ENCODE peak calls at places on chromosome 17, in seven cellular contexts. One of them, this sample, is unnamed. For H3K4me1, the result is how much of the 10 kb centered on the place peaks cover.

GRCh38 chr17:78332991-78333390 is 26.9 kb downstream of the SOCS3 start:
- DNase-seq in right atrium auricular region: no peak
- DNase-seq in heart left ventricle: no peak
- DNase-seq in neuronal stem cell: no peak
- DNase-seq in aorta: no peak
- DNase-seq in sigmoid colon: no peak
- DNase-seq in fibroblast of lung: no peak
- DNase-seq in this sample: no peak

GRCh38 chr17:48012151-48012520 is 25.5 kb downstream of the COPZ2 start:
- DNase-seq in aorta: peak
- DNase-seq in heart left ventricle: no peak
- DNase-seq in sigmoid colon: no peak
- DNase-seq in neuronal stem cell: no peak
- DNase-seq in right atrium auricular region: no peak
- DNase-seq in fibroblast of lung: no peak
- DNase-seq in this sample: peak

GRCh38 chr17:36728030-36728991 is 126.9 kb downstream of the MRM1 start:
- DNase-seq in fibroblast of lung: no peak
- DNase-seq in heart left ventricle: no peak
- DNase-seq in aorta: no peak
- DNase-seq in neuronal stem cell: no peak
- DNase-seq in right atrium auricular region: no peak
- DNase-seq in sigmoid colon: no peak
- DNase-seq in this sample: no peak

GRCh38 chr17:43720311-43721060 is 38.1 kb downstream of the SOST start:
- DNase-seq in neuronal stem cell: peak
- DNase-seq in sigmoid colon: peak
- DNase-seq in heart left ventricle: peak
- DNase-seq in aorta: peak
- DNase-seq in fibroblast of lung: peak
- DNase-seq in right atrium auricular region: peak
- DNase-seq in this sample: peak

GRCh38 chr17:44038604-44039007 is 23.8 kb upstream of the TMEM101 start:
- DNase-seq in fibroblast of lung: no peak
- DNase-seq in right atrium auricular region: no peak
- DNase-seq in heart left ventricle: no peak
- DNase-seq in aorta: no peak
- DNase-seq in sigmoid colon: no peak
- DNase-seq in neuronal stem cell: no peak
- DNase-seq in this sample: no peak

GRCh38 chr17:66485272-66485947 is 183.0 kb downstream of the PRKCA start:
- DNase-seq in neuronal stem cell: no peak
- DNase-seq in fibroblast of lung: no peak
- DNase-seq in right atrium auricular region: no peak
- DNase-seq in heart left ventricle: no peak
- DNase-seq in aorta: no peak
- DNase-seq in sigmoid colon: no peak
- DNase-seq in this sample: peak

GRCh38 chr17:41967141-41967920 is 736 bp downstream of the CNP start:
- DNase-seq in sigmoid colon: peak
- DNase-seq in right atrium auricular region: no peak
- DNase-seq in heart left ventricle: no peak
- DNase-seq in fibroblast of lung: no peak
- DNase-seq in aorta: no peak
- DNase-seq in neuronal stem cell: no peak
- DNase-seq in this sample: no peak

GRCh38 chr17:81013642-81014041 is 21.3 kb upstream of the BAIAP2 start:
- DNase-seq in neuronal stem cell: no peak
- DNase-seq in heart left ventricle: no peak
- DNase-seq in aorta: no peak
- DNase-seq in sigmoid colon: no peak
- DNase-seq in fibroblast of lung: no peak
- DNase-seq in right atrium auricular region: no peak
- DNase-seq in this sample: no peak

GRCh38 chr17:44820631-44821196 is 9.4 kb downstream of the GJC1 start:
- DNase-seq in heart left ventricle: no peak
- DNase-seq in neuronal stem cell: no peak
- DNase-seq in aorta: no peak
- DNase-seq in right atrium auricular region: no peak
- DNase-seq in sigmoid colon: peak
- DNase-seq in fibroblast of lung: peak
- DNase-seq in this sample: no peak

DNA sequence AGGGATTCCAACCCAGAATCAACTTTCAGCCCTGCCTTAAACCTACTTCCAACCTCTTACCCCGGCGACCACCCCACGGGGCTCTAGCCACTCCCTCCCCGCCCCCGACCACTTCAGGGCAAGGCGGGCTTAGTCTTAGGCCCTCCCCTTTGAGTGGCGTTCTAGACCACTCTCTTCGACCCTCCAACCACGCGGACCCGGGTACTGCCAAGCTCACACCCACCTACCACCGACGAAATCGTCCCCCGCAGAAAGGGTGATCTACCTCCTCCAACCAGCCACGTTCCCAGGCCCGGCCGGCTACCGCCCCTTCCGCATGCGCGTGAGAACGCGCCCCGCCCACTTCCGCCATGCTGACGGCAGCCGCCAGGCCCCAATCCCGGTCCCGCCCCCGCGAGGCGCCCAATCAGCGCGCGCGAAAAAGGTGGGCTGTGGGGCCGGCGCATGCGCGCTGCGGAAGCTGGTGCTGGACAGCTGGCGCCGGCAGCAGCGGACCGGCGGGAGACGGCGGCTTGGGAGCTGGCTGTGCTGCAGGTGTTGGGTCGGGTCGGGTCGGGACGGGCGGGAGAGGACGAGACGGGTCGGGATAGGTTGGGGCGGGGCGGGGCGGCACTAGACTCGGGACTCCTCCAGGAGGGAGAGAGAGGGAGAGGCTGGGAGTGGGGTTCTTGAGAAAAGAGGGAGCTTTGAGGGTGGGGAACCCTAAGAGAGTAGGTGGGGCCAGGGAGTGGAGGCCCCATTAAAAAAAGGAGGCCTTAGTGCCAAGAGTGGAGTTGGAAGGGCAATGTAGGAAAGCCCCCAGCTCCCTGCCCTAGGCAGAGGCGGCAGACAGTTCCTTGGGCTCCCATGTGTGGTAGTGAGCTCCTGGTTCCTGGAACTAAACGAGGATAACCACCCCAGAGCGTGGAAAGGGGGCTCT is at the start of gene NAT9:
- DNase-seq in neuronal stem cell: peak
- DNase-seq in sigmoid colon: peak
- DNase-seq in heart left ventricle: peak
- DNase-seq in right atrium auricular region: peak
- DNase-seq in fibroblast of lung: peak
- DNase-seq in aorta: peak
- DNase-seq in this sample: peak
- H3K4me1 ChIP-seq in neuronal stem cell: under half
- H3K4me1 ChIP-seq in sigmoid colon: under half
- H3K4me1 ChIP-seq in heart left ventricle: under half
- H3K4me1 ChIP-seq in right atrium auricular region: under half
- H3K4me1 ChIP-seq in fibroblast of lung: under half
- H3K4me1 ChIP-seq in aorta: under half
- H3K4me1 ChIP-seq in this sample: under half

DNA sequence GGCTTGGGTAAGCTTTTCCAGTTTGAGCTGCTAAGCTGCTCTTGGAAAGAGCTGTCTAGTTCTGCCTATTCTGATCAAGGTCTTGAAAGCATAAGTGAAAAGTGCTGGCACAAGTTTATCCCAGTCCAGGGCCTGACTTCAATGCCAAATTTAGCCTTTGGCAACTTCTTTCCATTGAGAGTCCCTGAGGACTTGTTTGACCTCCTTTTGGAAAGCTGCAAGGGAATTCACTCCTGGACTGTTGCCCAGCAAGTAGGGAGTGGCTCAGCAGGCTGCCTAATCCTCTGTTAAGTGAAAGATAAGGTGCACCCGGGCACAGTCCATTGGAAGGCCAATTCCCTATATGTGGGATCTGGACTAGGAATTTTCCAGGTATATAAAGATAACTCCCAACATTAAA is 16.0 kb upstream of the TANC2 start:
- DNase-seq in heart left ventricle: peak
- DNase-seq in sigmoid colon: no peak
- DNase-seq in neuronal stem cell: no peak
- DNase-seq in right atrium auricular region: no peak
- DNase-seq in fibroblast of lung: peak
- DNase-seq in aorta: no peak
- DNase-seq in this sample: peak
- H3K4me1 ChIP-seq in heart left ventricle: under half
- H3K4me1 ChIP-seq in sigmoid colon: under half
- H3K4me1 ChIP-seq in neuronal stem cell: under half
- H3K4me1 ChIP-seq in right atrium auricular region: under half
- H3K4me1 ChIP-seq in fibroblast of lung: under half
- H3K4me1 ChIP-seq in aorta: under half
- H3K4me1 ChIP-seq in this sample: under half

DNA sequence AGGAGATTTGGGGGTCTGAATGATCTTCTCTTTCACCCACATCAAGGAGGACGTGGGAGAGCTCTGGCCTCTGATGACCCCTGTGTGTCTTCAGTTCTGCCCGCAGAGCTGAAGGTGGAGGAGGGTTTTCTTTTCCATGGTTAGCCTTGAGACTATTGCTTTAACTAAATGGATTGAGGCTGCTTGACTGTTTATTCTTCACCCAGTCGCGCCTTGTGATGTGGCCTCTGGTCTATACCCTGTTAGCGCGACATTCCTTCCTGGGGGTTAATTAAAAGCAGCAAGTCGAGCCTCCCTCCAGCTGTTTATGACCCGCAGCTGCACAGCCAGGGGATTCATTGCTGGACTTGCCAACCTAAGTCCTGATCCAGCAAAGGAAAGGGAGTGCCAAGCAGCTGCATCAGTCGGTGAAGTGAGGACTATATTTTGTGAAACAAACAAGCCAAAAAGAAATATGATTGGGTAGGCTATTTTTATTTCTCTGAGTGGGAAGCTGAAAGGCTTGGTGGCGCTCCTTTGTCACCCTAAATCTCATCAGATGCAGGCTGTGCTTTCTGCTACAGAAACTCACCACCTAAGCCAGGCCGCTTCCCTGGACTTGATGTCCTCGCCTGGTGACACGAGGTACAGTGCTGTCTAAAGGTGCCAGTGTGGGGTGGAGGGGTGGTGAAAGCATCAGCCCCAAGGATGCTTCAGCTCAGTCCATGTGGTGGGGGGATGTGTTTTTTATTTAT is 11.0 kb upstream of the SEC14L1 start:
- DNase-seq in aorta: no peak
- DNase-seq in sigmoid colon: no peak
- DNase-seq in heart left ventricle: no peak
- DNase-seq in right atrium auricular region: no peak
- DNase-seq in neuronal stem cell: no peak
- DNase-seq in fibroblast of lung: no peak
- DNase-seq in this sample: no peak
- H3K4me1 ChIP-seq in aorta: under half
- H3K4me1 ChIP-seq in sigmoid colon: under half
- H3K4me1 ChIP-seq in heart left ventricle: half or more
- H3K4me1 ChIP-seq in right atrium auricular region: under half
- H3K4me1 ChIP-seq in neuronal stem cell: under half
- H3K4me1 ChIP-seq in fibroblast of lung: under half
- H3K4me1 ChIP-seq in this sample: under half

GRCh38 chr17:35499548-35499947 is 37.9 kb downstream of the SLFN12L start:
- DNase-seq in fibroblast of lung: no peak
- DNase-seq in heart left ventricle: no peak
- DNase-seq in sigmoid colon: no peak
- DNase-seq in neuronal stem cell: no peak
- DNase-seq in aorta: no peak
- DNase-seq in right atrium auricular region: no peak
- DNase-seq in this sample: no peak
- H3K4me1 ChIP-seq in fibroblast of lung: under half
- H3K4me1 ChIP-seq in heart left ventricle: under half
- H3K4me1 ChIP-seq in sigmoid colon: under half
- H3K4me1 ChIP-seq in neuronal stem cell: under half
- H3K4me1 ChIP-seq in aorta: under half
- H3K4me1 ChIP-seq in right atrium auricular region: under half
- H3K4me1 ChIP-seq in this sample: under half

GRCh38 chr17:76265624-76266243 is 586 bp downstream of the UBALD2 start:
- DNase-seq in aorta: peak
- DNase-seq in heart left ventricle: peak
- DNase-seq in fibroblast of lung: peak
- DNase-seq in neuronal stem cell: peak
- DNase-seq in right atrium auricular region: no peak
- DNase-seq in sigmoid colon: peak
- DNase-seq in this sample: peak
- H3K4me1 ChIP-seq in aorta: under half
- H3K4me1 ChIP-seq in heart left ventricle: half or more
- H3K4me1 ChIP-seq in fibroblast of lung: under half
- H3K4me1 ChIP-seq in neuronal stem cell: under half
- H3K4me1 ChIP-seq in right atrium auricular region: under half
- H3K4me1 ChIP-seq in sigmoid colon: half or more
- H3K4me1 ChIP-seq in this sample: half or more

DNA sequence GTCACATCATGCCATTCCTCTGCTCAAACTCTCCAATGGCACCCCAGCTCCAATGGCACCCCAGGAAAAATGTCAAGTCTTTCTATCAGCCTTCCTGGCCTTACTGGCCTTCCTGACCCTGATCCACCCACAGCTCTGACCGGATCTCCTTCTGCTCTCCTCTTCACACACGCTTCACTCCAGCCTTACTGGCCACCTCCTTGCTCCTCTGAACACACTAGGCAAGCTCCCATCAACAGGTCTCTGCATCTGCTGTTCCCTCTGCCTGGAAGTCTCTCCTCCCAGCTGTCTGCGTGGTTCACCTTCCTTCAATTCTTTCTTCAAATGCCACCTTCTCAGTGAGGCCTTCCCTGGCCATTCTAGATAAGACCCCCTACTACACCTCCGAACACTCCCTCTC is 43.4 kb downstream of the MYO1D start:
- DNase-seq in neuronal stem cell: no peak
- DNase-seq in right atrium auricular region: no peak
- DNase-seq in heart left ventricle: no peak
- DNase-seq in fibroblast of lung: no peak
- DNase-seq in aorta: no peak
- DNase-seq in sigmoid colon: no peak
- DNase-seq in this sample: no peak
- H3K4me1 ChIP-seq in neuronal stem cell: under half
- H3K4me1 ChIP-seq in right atrium auricular region: under half
- H3K4me1 ChIP-seq in heart left ventricle: under half
- H3K4me1 ChIP-seq in fibroblast of lung: under half
- H3K4me1 ChIP-seq in aorta: under half
- H3K4me1 ChIP-seq in sigmoid colon: under half
- H3K4me1 ChIP-seq in this sample: under half